ENCODE peak calls at places on chromosomes 5 and 9, in seven cellular contexts. F, E, U, A, N, D and O are unnamed samples.
A peak's percentile ranks its signal among the peaks of the same experiment; 100 is the strongest.

GRCh38 chr9:27117489-27118135 is 8.6 kb downstream of the TEK start:
- DNase-seq in F (no peak), E (peak; percentile 93), U (no peak), A (no peak), N (peak; percentile 76), D (peak; percentile 72), O (no peak)

GRCh38 chr5:89236900-89237299 is 353.9 kb upstream of the MEF2C start:
- DNase-seq in F (no peak), E (no peak), U (no peak), A (no peak), N (peak; percentile 10), D (no peak), O (no peak)

GRCh38 chr5:42396111-42396510 is 27.1 kb upstream of the GHR start:
- DNase-seq in F (no peak), E (no peak), U (no peak), A (no peak), N (no peak), D (no peak), O (no peak)

GRCh38 chr9:122785269-122785668 is 3.5 kb upstream of the OR5C1 start:
- DNase-seq in F (no peak), E (no peak), U (no peak), A (no peak), N (no peak), D (no peak), O (no peak)

GRCh38 chr5:1442222-1443144 is 2.8 kb downstream of the SLC6A3 start:
- DNase-seq in F (no peak), E (no peak), U (no peak), A (no peak), N (no peak), D (no peak), O (no peak)

GRCh38 chr5:127754259-127754658 is 51.1 kb downstream of the CCDC192 start:
- DNase-seq in F (no peak), E (no peak), U (peak; percentile 80), A (no peak), N (no peak), D (no peak), O (no peak)

GRCh38 chr9:113042884-113043657 is 13.5 kb downstream of the ZFP37 start:
- DNase-seq in F (no peak), E (peak; percentile 5), U (peak; percentile 6), A (no peak), N (no peak), D (peak; percentile 38), O (no peak)

GRCh38 chr5:14063117-14063516 is 80.0 kb upstream of the TRIO start:
- DNase-seq in F (no peak), E (no peak), U (no peak), A (no peak), N (peak; percentile 50), D (no peak), O (no peak)

GRCh38 chr9:35729700-35730485 is 2.1 kb downstream of the TLN1 start:
- DNase-seq in F (no peak), E (peak; percentile 80), U (peak; percentile 1), A (no peak), N (peak; percentile 88), D (no peak), O (peak; percentile 62)

GRCh38 chr9:3880851-3881250 is 355.1 kb upstream of the RFX3 start:
- DNase-seq in F (no peak), E (peak; percentile 75), U (no peak), A (no peak), N (peak; percentile 91), D (no peak), O (no peak)

GRCh38 chr5:119409235-119409815 is 43.0 kb upstream of the HSD17B4 start:
- DNase-seq in F (no peak), E (no peak), U (no peak), A (no peak), N (no peak), D (no peak), O (no peak)

GRCh38 chr5:83964235-83964634 is 243.6 kb upstream of the HAPLN1 start:
- DNase-seq in F (no peak), E (no peak), U (no peak), A (no peak), N (no peak), D (no peak), O (no peak)

GRCh38 chr9:116318463-116319271 is 165.1 kb downstream of the PAPPA start:
- DNase-seq in F (no peak), E (no peak), U (peak; percentile 46), A (no peak), N (no peak), D (no peak), O (peak; percentile 97)

GRCh38 chr5:107557051-107557658 is 113.6 kb downstream of the EFNA5 start:
- DNase-seq in F (no peak), E (peak; percentile 92), U (no peak), A (peak; percentile 49), N (peak; percentile 93), D (peak; percentile 3), O (no peak)

GRCh38 chr5:469752-470483 is 26.9 kb downstream of the EXOC3 start:
- DNase-seq in F (no peak), E (no peak), U (peak; percentile 49), A (no peak), N (no peak), D (no peak), O (no peak)

GRCh38 chr9:106963684-106964083 is 100.7 kb downstream of the ZNF462 start:
- DNase-seq in F (no peak), E (no peak), U (no peak), A (no peak), N (no peak), D (no peak), O (no peak)

GRCh38 chr5:60517850-60518249 is 182.1 kb downstream of the DEPDC1B start:
- DNase-seq in F (no peak), E (no peak), U (no peak), A (no peak), N (no peak), D (no peak), O (no peak)

GRCh38 chr5:11251242-11251641 is 490.2 kb upstream of the DAP start:
- DNase-seq in F (no peak), E (peak; percentile 48), U (peak; percentile 30), A (no peak), N (peak; percentile 75), D (no peak), O (no peak)

GRCh38 chr9:82526629-82527028 is 536.3 kb downstream of the RASEF start:
- DNase-seq in F (no peak), E (no peak), U (peak; percentile 25), A (no peak), N (no peak), D (no peak), O (no peak)

GRCh38 chr9:98108540-98109031 is 10.4 kb downstream of the TRIM14 start:
- DNase-seq in F (no peak), E (no peak), U (no peak), A (no peak), N (no peak), D (no peak), O (no peak)

GRCh38 chr5:167271061-167271460 is 1020.4 kb upstream of the WWC1 start:
- DNase-seq in F (no peak), E (no peak), U (no peak), A (no peak), N (no peak), D (no peak), O (peak; percentile 51)

GRCh38 chr5:16980983-16981382 is 44.9 kb upstream of the MYO10 start:
- DNase-seq in F (no peak), E (peak; percentile 23), U (no peak), A (no peak), N (no peak), D (no peak), O (no peak)

GRCh38 chr5:81235287-81236072 is 2.4 kb downstream of the CKMT2 start:
- DNase-seq in F (no peak), E (no peak), U (no peak), A (no peak), N (no peak), D (no peak), O (no peak)

GRCh38 chr5:108814551-108814950 is 66.9 kb downstream of the FER start:
- DNase-seq in F (no peak), E (no peak), U (no peak), A (no peak), N (no peak), D (no peak), O (no peak)

GRCh38 chr9:12921621-12922020 is 146.8 kb downstream of the LURAP1L start:
- DNase-seq in F (no peak), E (no peak), U (no peak), A (no peak), N (no peak), D (no peak), O (no peak)

GRCh38 chr5:90356612-90357011 is 52.9 kb downstream of the CETN3 start:
- DNase-seq in F (no peak), E (no peak), U (no peak), A (no peak), N (no peak), D (peak; percentile 45), O (no peak)

GRCh38 chr5:138900281-138900965 is 25.3 kb upstream of the LRRTM2 start:
- DNase-seq in F (no peak), E (peak; percentile 70), U (no peak), A (peak; percentile 75), N (peak; percentile 50), D (no peak), O (no peak)